ENCODE peak calls at places on chromosomes 5 and 9, in five cellular contexts. F, H, C, A and P are unnamed samples.

GRCh38 chr5:67815455-67816391 is 399.8 kb upstream of the PIK3R1 start:
- DNase-seq in C (no peak), F (peak), H (no peak), A (no peak), P (peak)

GRCh38 chr5:15373151-15373550 is 126.8 kb upstream of the FBXL7 start:
- DNase-seq in C (no peak), A (no peak), F (no peak), H (no peak), P (no peak)

GRCh38 chr9:120787906-120788305 is 5.3 kb downstream of the FBXW2 start:
- DNase-seq in C (no peak), H (no peak), A (no peak), F (no peak), P (no peak)

GRCh38 chr5:178236685-178237084 is 4.1 kb upstream of the PHYKPL start:
- DNase-seq in H (no peak), A (no peak), C (no peak), F (no peak), P (no peak)

GRCh38 chr5:54883374-54884194 is 101.8 kb downstream of the ESM1 start:
- DNase-seq in C (no peak), H (no peak), F (peak), A (no peak), P (peak)

GRCh38 chr5:134268019-134268601 is 42.2 kb upstream of the PPP2CA start:
- DNase-seq in F (no peak), H (no peak), C (no peak), A (no peak), P (no peak)

GRCh38 chr5:54404568-54404967 is 50.9 kb upstream of the HSPB3 start:
- DNase-seq in H (peak), F (peak), C (no peak), A (no peak), P (no peak)

GRCh38 chr5:149152317-149152746 is 11.0 kb downstream of the ABLIM3 start:
- DNase-seq in F (peak), H (no peak), A (no peak), C (no peak), P (no peak)

GRCh38 chr9:92393686-92394085 is 10.7 kb downstream of the OGN start:
- DNase-seq in H (no peak), C (no peak), A (no peak), F (peak), P (no peak)

GRCh38 chr5:54090495-54091084 is 219.8 kb downstream of the ARL15 start:
- DNase-seq in F (peak), C (no peak), H (peak), A (peak), P (no peak)

GRCh38 chr9:89874351-89875321 is 269.8 kb downstream of the GADD45G start:
- DNase-seq in C (peak), H (no peak), F (no peak), A (no peak), P (peak)

GRCh38 chr5:122295138-122295537 is 16.9 kb upstream of the SNCAIP start:
- DNase-seq in F (no peak), A (no peak), H (no peak), C (no peak), P (no peak)

GRCh38 chr9:89701221-89701798 is 96.5 kb downstream of the GADD45G start:
- DNase-seq in H (no peak), F (no peak), C (no peak), A (no peak), P (no peak)

GRCh38 chr9:103999375-104000062 is 94.6 kb upstream of the SMC2 start:
- DNase-seq in A (no peak), H (no peak), F (no peak), C (no peak), P (no peak)

GRCh38 chr5:94968507-94969095 is 316.3 kb downstream of the MCTP1 start:
- DNase-seq in F (peak), A (peak), H (peak), C (peak), P (no peak)

GRCh38 chr9:22813520-22813919 is 366.9 kb downstream of the DMRTA1 start:
- DNase-seq in H (no peak), C (peak), A (no peak), F (peak), P (no peak)

GRCh38 chr9:136220017-136220729 is 15.2 kb upstream of the LHX3 start:
- DNase-seq in H (no peak), F (no peak), A (no peak), C (no peak), P (no peak)

GRCh38 chr9:4334439-4334838 is 34.6 kb upstream of the GLIS3 start:
- DNase-seq in C (peak), H (no peak), F (peak), A (no peak), P (no peak)

GRCh38 chr9:136863623-136864273 is 2.4 kb downstream of the EDF1 start:
- DNase-seq in F (no peak), C (no peak), A (no peak), H (no peak), P (no peak)